ENCODE peak calls at places on chromosome 12, in seven cellular contexts. P, G, N, S, X, T and D are unnamed samples.
A peak's percentile ranks its signal among the peaks of the same experiment; 100 is the strongest.

GRCh38 chr12:111367661-111368221 is 1.2 kb downstream of the PHETA1 start:
- DNase-seq in N (peak; percentile 46), G (peak; percentile 84), T (peak; percentile 32), S (no peak), P (no peak), X (no peak), D (no peak)

GRCh38 chr12:116318738-116319050 is 41.2 kb upstream of the MED13L start:
- DNase-seq in T (no peak), X (no peak), P (no peak), G (no peak), S (no peak), N (peak; percentile 31), D (no peak)

GRCh38 chr12:88624911-88625310 is 44.6 kb upstream of the KITLG start:
- DNase-seq in N (peak; percentile 79), G (no peak), S (no peak), X (no peak), T (peak; percentile 86), P (no peak), D (peak; percentile 31)

GRCh38 chr12:19451196-19451595 is 11.9 kb downstream of the AEBP2 start:
- DNase-seq in N (peak; percentile 31), T (peak; percentile 25), P (no peak), X (no peak), S (no peak), G (no peak), D (peak; percentile 38)

GRCh38 chr12:124650912-124651311 is 83.5 kb upstream of the NCOR2 start:
- DNase-seq in S (no peak), N (no peak), P (no peak), T (no peak), X (no peak), G (no peak), D (no peak)

GRCh38 chr12:113090740-113091139 is 34.2 kb downstream of the DTX1 start:
- DNase-seq in X (no peak), N (no peak), G (peak; percentile 83), T (no peak), S (no peak), P (no peak), D (no peak)

GRCh38 chr12:14902465-14902864 is 16.8 kb upstream of the MGP start:
- DNase-seq in N (peak; percentile 54), T (no peak), X (no peak), G (no peak), P (no peak), S (no peak), D (no peak)

GRCh38 chr12:17591113-17591512 is 498.9 kb downstream of the RERGL start:
- DNase-seq in X (no peak), P (no peak), G (no peak), N (no peak), T (no peak), S (no peak), D (no peak)

GRCh38 chr12:17810399-17810798 is 279.6 kb downstream of the RERGL start:
- DNase-seq in T (no peak), P (no peak), S (no peak), N (no peak), X (no peak), G (no peak), D (no peak)

GRCh38 chr12:13348464-13348863 is 151.9 kb downstream of the EMP1 start:
- DNase-seq in G (no peak), N (no peak), P (no peak), S (no peak), T (no peak), X (no peak), D (no peak)

GRCh38 chr12:128121424-128121823 is 145.5 kb upstream of the TMEM132C start:
- DNase-seq in G (no peak), N (no peak), S (no peak), T (no peak), P (no peak), X (no peak), D (no peak)

GRCh38 chr12:22731231-22731630 is 106.3 kb downstream of the ETNK1 start:
- DNase-seq in S (no peak), N (no peak), T (no peak), X (no peak), P (no peak), G (no peak), D (no peak)

GRCh38 chr12:131454418-131455217 is 256.3 kb upstream of the SFSWAP start:
- DNase-seq in P (no peak), S (no peak), T (peak; percentile 0), G (peak; percentile 80), X (no peak), N (peak; percentile 5), D (no peak)

GRCh38 chr12:14905269-14906004 is 19.8 kb upstream of the MGP start:
- DNase-seq in T (peak; percentile 79), X (no peak), N (peak; percentile 76), S (no peak), G (no peak), P (no peak), D (no peak)

GRCh38 chr12:1591543-1591942 is 2.8 kb downstream of the FBXL14 start:
- DNase-seq in N (no peak), G (no peak), P (no peak), T (no peak), S (no peak), X (no peak), D (no peak)

GRCh38 chr12:125981610-125982253 is 916.5 kb downstream of the AACS start:
- DNase-seq in T (no peak), N (no peak), X (no peak), P (no peak), G (no peak), S (no peak), D (no peak)

GRCh38 chr12:1525858-1526257 is 68.5 kb downstream of the FBXL14 start:
- DNase-seq in S (no peak), X (no peak), T (no peak), P (no peak), G (no peak), N (no peak), D (no peak)

GRCh38 chr12:46459111-46459510 is 86.5 kb upstream of the SLC38A2 start:
- DNase-seq in X (no peak), N (peak; percentile 75), G (no peak), P (no peak), S (peak; percentile 55), T (peak; percentile 87), D (peak; percentile 78)

GRCh38 chr12:102964872-102965271 is 7.4 kb downstream of the ASCL1 start:
- DNase-seq in N (no peak), P (no peak), S (no peak), X (no peak), G (no peak), T (no peak), D (no peak)

GRCh38 chr12:98821849-98822248 is 176.8 kb downstream of the APAF1 start:
- DNase-seq in S (no peak), G (no peak), T (no peak), X (no peak), P (no peak), N (peak; percentile 4), D (no peak)

GRCh38 chr12:72271401-72271740 is 799 bp upstream of the TRHDE start:
- DNase-seq in G (peak; percentile 50), N (peak; percentile 12), X (peak; percentile 8), S (no peak), P (peak; percentile 68), T (no peak), D (no peak)

GRCh38 chr12:18888062-18888461 is 150.1 kb downstream of the CAPZA3 start:
- DNase-seq in T (no peak), S (no peak), N (no peak), X (no peak), P (no peak), G (no peak), D (no peak)

GRCh38 chr12:64675795-64676194 is 65.5 kb downstream of the RASSF3 start:
- DNase-seq in P (peak; percentile 78), T (peak; percentile 61), N (peak; percentile 70), G (no peak), X (no peak), S (no peak), D (no peak)

GRCh38 chr12:121289962-121290361 is 6.5 kb downstream of the CAMKK2 start:
- DNase-seq in S (no peak), T (no peak), G (no peak), N (no peak), X (no peak), P (no peak), D (no peak)

GRCh38 chr12:34399631-34400422 is 377.5 kb downstream of the ALG10 start:
- DNase-seq in N (no peak), X (no peak), P (peak; percentile 46), T (no peak), S (no peak), G (peak; percentile 40), D (no peak)

GRCh38 chr12:49824416-49824815 is 3.8 kb downstream of the NCKAP5L start:
- DNase-seq in T (no peak), G (no peak), N (no peak), P (peak; percentile 67), X (no peak), S (no peak), D (no peak)
- H3K4me3 ChIP-seq in T (no peak overlapping the region), G (no peak overlapping the region), N (no peak overlapping the region), P (no peak overlapping the region), X (no peak overlapping the region), S (peak overlapping the region; percentile 7), D (no peak overlapping the region)

GRCh38 chr12:96442906-96443305 is 42.7 kb upstream of the CDK17 start:
- DNase-seq in P (no peak), X (no peak), G (no peak), T (no peak), N (no peak), S (no peak), D (no peak)

GRCh38 chr12:96444403-96444802 is 44.2 kb upstream of the CDK17 start:
- DNase-seq in P (no peak), N (no peak), G (no peak), T (no peak), X (no peak), S (no peak), D (no peak)

GRCh38 chr12:96448287-96448686 is 41.1 kb upstream of the CFAP54 start:
- DNase-seq in N (peak; percentile 46), P (no peak), X (no peak), T (peak; percentile 77), G (no peak), S (peak; percentile 64), D (no peak)

GRCh38 chr12:96447256-96447655 is 42.1 kb upstream of the CFAP54 start:
- DNase-seq in N (peak; percentile 24), G (no peak), T (no peak), X (no peak), S (no peak), P (no peak), D (no peak)

GRCh38 chr12:96445743-96446655 is 43.4 kb upstream of the CFAP54 start:
- DNase-seq in P (no peak), T (peak; percentile 100), G (no peak), X (no peak), S (peak; percentile 79), N (peak; percentile 98), D (peak; percentile 90)
- H3K4me3 ChIP-seq in P (no peak overlapping the region), T (peak overlapping the region; percentile 34), G (no peak overlapping the region), X (no peak overlapping the region), S (peak overlapping the region; percentile 23), N (no peak overlapping the region), D (peak overlapping the region; percentile 12)

DNA sequence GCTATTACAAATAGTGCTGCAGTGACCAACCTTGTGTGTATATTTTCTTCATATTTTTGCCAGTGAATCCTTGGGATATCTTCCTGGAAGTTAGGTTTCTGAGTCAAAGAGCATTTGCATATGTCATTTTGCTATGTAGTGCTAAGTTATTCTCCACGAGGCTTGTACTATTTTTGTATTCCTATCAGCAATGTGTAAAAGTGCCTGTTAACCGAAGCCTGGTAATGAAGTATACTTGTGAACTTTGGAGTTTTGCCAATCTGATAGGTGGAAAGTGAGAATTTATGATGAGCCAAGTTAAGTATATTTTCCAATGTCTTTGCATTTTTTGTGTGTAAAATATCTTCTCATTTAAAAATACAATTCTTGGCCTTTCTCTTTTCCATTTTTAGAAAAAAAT is 31.2 kb upstream of the TMEM263 start:
- DNase-seq in S (no peak), N (no peak), T (peak; percentile 18), G (no peak), X (no peak), P (no peak), D (no peak)
- H3K4me3 ChIP-seq in S (no peak overlapping the region), N (no peak overlapping the region), T (no peak overlapping the region), G (no peak overlapping the region), X (no peak overlapping the region), P (no peak overlapping the region), D (no peak overlapping the region)

GRCh38 chr12:57736743-57737466 is 1.6 kb downstream of the AGAP2 start:
- DNase-seq in S (no peak), X (no peak), N (no peak), P (no peak), G (peak; percentile 74), T (no peak), D (no peak)
- H3K4me3 ChIP-seq in S (no peak overlapping the region), X (no peak overlapping the region), N (no peak overlapping the region), P (no peak overlapping the region), G (peak overlapping the region; percentile 25), T (no peak overlapping the region), D (no peak overlapping the region)